ENCODE peak calls at places on chromosomes 1 and 21, in ten cellular contexts. One of them, this sample, is unnamed.

GRCh38 chr1:207860531-207860930 is 50.4 kb downstream of the CD34 start:
- DNase-seq in heart right ventricle: no peak
- DNase-seq in AG10803: no peak
- DNase-seq in HCEC 1CT: no peak
- DNase-seq in GM13976: no peak
- DNase-seq in foreskin fibroblast: no peak
- DNase-seq in HFFc6: no peak
- DNase-seq in dermis blood vessel endothelial cell: no peak
- DNase-seq in SK-MEL-5: no peak
- DNase-seq in stimulated activated CD8-positive, alpha-beta memory T cell treated with anti-CD3 and anti-CD28 coated beads, Interleukin-7, amount 100 ng/mL, for 4 hours: no peak
- DNase-seq in this sample: no peak

GRCh38 chr21:45971487-45972352 is 9.8 kb upstream of the COL6A1 start:
- DNase-seq in heart right ventricle: peak
- DNase-seq in AG10803: peak
- DNase-seq in HCEC 1CT: peak
- DNase-seq in GM13976: peak
- DNase-seq in foreskin fibroblast: peak
- DNase-seq in HFFc6: peak
- DNase-seq in dermis blood vessel endothelial cell: no peak
- DNase-seq in SK-MEL-5: no peak
- DNase-seq in stimulated activated CD8-positive, alpha-beta memory T cell treated with anti-CD3 and anti-CD28 coated beads, Interleukin-7, amount 100 ng/mL, for 4 hours: no peak
- DNase-seq in this sample: no peak

GRCh38 chr21:25573409-25574206 is 33.7 kb downstream of the MRPL39 start:
- DNase-seq in heart right ventricle: no peak
- DNase-seq in AG10803: peak
- DNase-seq in HCEC 1CT: peak
- DNase-seq in GM13976: no peak
- DNase-seq in foreskin fibroblast: peak
- DNase-seq in HFFc6: peak
- DNase-seq in dermis blood vessel endothelial cell: peak
- DNase-seq in SK-MEL-5: peak
- DNase-seq in stimulated activated CD8-positive, alpha-beta memory T cell treated with anti-CD3 and anti-CD28 coated beads, Interleukin-7, amount 100 ng/mL, for 4 hours: peak
- DNase-seq in this sample: peak

GRCh38 chr1:210259496-210259895 is 26.9 kb downstream of the SERTAD4 start:
- DNase-seq in heart right ventricle: no peak
- DNase-seq in AG10803: peak
- DNase-seq in HCEC 1CT: no peak
- DNase-seq in GM13976: no peak
- DNase-seq in foreskin fibroblast: peak
- DNase-seq in HFFc6: peak
- DNase-seq in dermis blood vessel endothelial cell: no peak
- DNase-seq in SK-MEL-5: no peak
- DNase-seq in stimulated activated CD8-positive, alpha-beta memory T cell treated with anti-CD3 and anti-CD28 coated beads, Interleukin-7, amount 100 ng/mL, for 4 hours: no peak
- DNase-seq in this sample: no peak

GRCh38 chr1:168918860-168919741 is 187.4 kb upstream of the ATP1B1 start:
- DNase-seq in heart right ventricle: no peak
- DNase-seq in AG10803: no peak
- DNase-seq in HCEC 1CT: no peak
- DNase-seq in GM13976: no peak
- DNase-seq in foreskin fibroblast: peak
- DNase-seq in HFFc6: no peak
- DNase-seq in dermis blood vessel endothelial cell: peak
- DNase-seq in SK-MEL-5: peak
- DNase-seq in stimulated activated CD8-positive, alpha-beta memory T cell treated with anti-CD3 and anti-CD28 coated beads, Interleukin-7, amount 100 ng/mL, for 4 hours: no peak
- DNase-seq in this sample: peak

GRCh38 chr1:231180034-231180433 is 18.2 kb downstream of the TRIM67 start:
- DNase-seq in heart right ventricle: no peak
- DNase-seq in AG10803: no peak
- DNase-seq in HCEC 1CT: no peak
- DNase-seq in GM13976: no peak
- DNase-seq in foreskin fibroblast: no peak
- DNase-seq in HFFc6: no peak
- DNase-seq in dermis blood vessel endothelial cell: no peak
- DNase-seq in SK-MEL-5: no peak
- DNase-seq in stimulated activated CD8-positive, alpha-beta memory T cell treated with anti-CD3 and anti-CD28 coated beads, Interleukin-7, amount 100 ng/mL, for 4 hours: no peak
- DNase-seq in this sample: no peak

GRCh38 chr21:41834252-41834925 is 44.8 kb downstream of the PRDM15 start:
- DNase-seq in heart right ventricle: no peak
- DNase-seq in AG10803: no peak
- DNase-seq in HCEC 1CT: no peak
- DNase-seq in GM13976: no peak
- DNase-seq in foreskin fibroblast: no peak
- DNase-seq in HFFc6: no peak
- DNase-seq in dermis blood vessel endothelial cell: no peak
- DNase-seq in SK-MEL-5: no peak
- DNase-seq in stimulated activated CD8-positive, alpha-beta memory T cell treated with anti-CD3 and anti-CD28 coated beads, Interleukin-7, amount 100 ng/mL, for 4 hours: no peak
- DNase-seq in this sample: no peak

GRCh38 chr1:38028671-38029070 is 16.1 kb downstream of the UTP11 start:
- DNase-seq in heart right ventricle: no peak
- DNase-seq in AG10803: no peak
- DNase-seq in HCEC 1CT: no peak
- DNase-seq in GM13976: peak
- DNase-seq in foreskin fibroblast: no peak
- DNase-seq in HFFc6: no peak
- DNase-seq in dermis blood vessel endothelial cell: no peak
- DNase-seq in SK-MEL-5: no peak
- DNase-seq in stimulated activated CD8-positive, alpha-beta memory T cell treated with anti-CD3 and anti-CD28 coated beads, Interleukin-7, amount 100 ng/mL, for 4 hours: no peak
- DNase-seq in this sample: no peak

GRCh38 chr1:31795801-31796621 is 19.8 kb downstream of the SPOCD1 start:
- DNase-seq in heart right ventricle: no peak
- DNase-seq in AG10803: peak
- DNase-seq in HCEC 1CT: peak
- DNase-seq in GM13976: no peak
- DNase-seq in foreskin fibroblast: peak
- DNase-seq in HFFc6: peak
- DNase-seq in dermis blood vessel endothelial cell: peak
- DNase-seq in SK-MEL-5: no peak
- DNase-seq in stimulated activated CD8-positive, alpha-beta memory T cell treated with anti-CD3 and anti-CD28 coated beads, Interleukin-7, amount 100 ng/mL, for 4 hours: no peak
- DNase-seq in this sample: no peak

GRCh38 chr1:32454726-32455125 is 10.1 kb upstream of the ZBTB8B start:
- DNase-seq in heart right ventricle: peak
- DNase-seq in AG10803: no peak
- DNase-seq in HCEC 1CT: peak
- DNase-seq in GM13976: no peak
- DNase-seq in foreskin fibroblast: peak
- DNase-seq in HFFc6: no peak
- DNase-seq in dermis blood vessel endothelial cell: peak
- DNase-seq in SK-MEL-5: no peak
- DNase-seq in stimulated activated CD8-positive, alpha-beta memory T cell treated with anti-CD3 and anti-CD28 coated beads, Interleukin-7, amount 100 ng/mL, for 4 hours: no peak
- DNase-seq in this sample: peak

GRCh38 chr1:201643835-201644104 is 104.8 kb downstream of the NAV1 start:
- DNase-seq in heart right ventricle: no peak
- DNase-seq in AG10803: no peak
- DNase-seq in HCEC 1CT: no peak
- DNase-seq in GM13976: no peak
- DNase-seq in foreskin fibroblast: no peak
- DNase-seq in HFFc6: no peak
- DNase-seq in dermis blood vessel endothelial cell: no peak
- DNase-seq in SK-MEL-5: no peak
- DNase-seq in stimulated activated CD8-positive, alpha-beta memory T cell treated with anti-CD3 and anti-CD28 coated beads, Interleukin-7, amount 100 ng/mL, for 4 hours: no peak
- DNase-seq in this sample: no peak

This sample was measured in RWPE1.